ENCODE peak calls at places on chromosomes 6 and 20, in nine cellular contexts. I, H, E, V, L, D, U, Y and B are unnamed samples.

GRCh38 chr6:1372690-1373089 is 16.7 kb upstream of the FOXF2 start:
- DNase-seq in I (no peak), H (no peak), E (no peak), V (no peak), L (no peak), D (no peak), U (no peak), Y (no peak), B (no peak)

GRCh38 chr6:91505199-91505598 is 918.3 kb upstream of the MAP3K7 start:
- DNase-seq in I (no peak), H (no peak), E (no peak), V (no peak), L (no peak), D (no peak), U (no peak), Y (no peak), B (no peak)

GRCh38 chr6:130840050-130840449 is 12.8 kb downstream of the SMLR1 start:
- DNase-seq in I (peak; percentile 55), H (no peak), E (no peak), V (no peak), L (no peak), D (no peak), U (no peak), Y (no peak), B (no peak)

GRCh38 chr6:32075781-32076494 is 33.2 kb downstream of the TNXB start:
- DNase-seq in I (no peak), H (no peak), E (no peak), V (no peak), L (no peak), D (no peak), U (no peak), Y (no peak), B (no peak)

GRCh38 chr6:33692760-33693158 is 18.7 kb downstream of the UQCC2 start:
- DNase-seq in I (no peak), H (peak; percentile 35), E (peak; percentile 45), V (peak; percentile 77), L (no peak), D (no peak), U (peak; percentile 28), Y (peak; percentile 60), B (peak; percentile 67)

GRCh38 chr6:2872417-2873358 is 30.4 kb downstream of the SERPINB9 start:
- DNase-seq in I (no peak), H (no peak), E (no peak), V (no peak), L (no peak), D (no peak), U (no peak), Y (no peak), B (no peak)

GRCh38 chr20:57780398-57780797 is 70.6 kb upstream of the PMEPA1 start:
- DNase-seq in I (no peak), H (no peak), E (no peak), V (no peak), L (no peak), D (no peak), U (no peak), Y (no peak), B (no peak)

GRCh38 chr20:59192533-59192896 is 28.9 kb downstream of the ZNF831 start:
- DNase-seq in I (no peak), H (peak; percentile 9), E (no peak), V (no peak), L (no peak), D (no peak), U (no peak), Y (no peak), B (no peak)

GRCh38 chr6:137084090-137084489 is 39.3 kb upstream of the IL20RA start:
- DNase-seq in I (no peak), H (no peak), E (no peak), V (no peak), L (no peak), D (no peak), U (no peak), Y (no peak), B (no peak)

GRCh38 chr20:34570859-34571306 is 12.4 kb downstream of the MAP1LC3A start:
- DNase-seq in I (no peak), H (no peak), E (no peak), V (no peak), L (no peak), D (no peak), U (peak; percentile 86), Y (peak; percentile 88), B (no peak)

GRCh38 chr6:150334790-150335783 is 33.7 kb upstream of the IYD start:
- DNase-seq in I (peak; percentile 9), H (peak; percentile 64), E (no peak), V (peak; percentile 47), L (no peak), D (peak; percentile 59), U (peak; percentile 69), Y (peak; percentile 80), B (peak; percentile 44)

GRCh38 chr6:15081437-15081836 is 164.4 kb upstream of the JARID2 start:
- DNase-seq in I (no peak), H (no peak), E (no peak), V (no peak), L (no peak), D (no peak), U (no peak), Y (no peak), B (no peak)

GRCh38 chr20:35661013-35661412 is 3.7 kb downstream of the CPNE1 start:
- DNase-seq in I (peak; percentile 22), H (no peak), E (no peak), V (peak; percentile 49), L (no peak), D (no peak), U (peak; percentile 59), Y (no peak), B (no peak)

GRCh38 chr6:155389130-155389529 is 66.5 kb downstream of the NOX3 start:
- DNase-seq in I (no peak), H (no peak), E (no peak), V (no peak), L (no peak), D (no peak), U (peak; percentile 34), Y (no peak), B (no peak)

GRCh38 chr6:44234101-44235090 is 11.0 kb downstream of the SLC29A1 start:
- DNase-seq in I (no peak), H (peak; percentile 61), E (peak; percentile 87), V (no peak), L (peak; percentile 90), D (peak; percentile 87), U (peak; percentile 87), Y (peak; percentile 65), B (peak; percentile 71)

DNA sequence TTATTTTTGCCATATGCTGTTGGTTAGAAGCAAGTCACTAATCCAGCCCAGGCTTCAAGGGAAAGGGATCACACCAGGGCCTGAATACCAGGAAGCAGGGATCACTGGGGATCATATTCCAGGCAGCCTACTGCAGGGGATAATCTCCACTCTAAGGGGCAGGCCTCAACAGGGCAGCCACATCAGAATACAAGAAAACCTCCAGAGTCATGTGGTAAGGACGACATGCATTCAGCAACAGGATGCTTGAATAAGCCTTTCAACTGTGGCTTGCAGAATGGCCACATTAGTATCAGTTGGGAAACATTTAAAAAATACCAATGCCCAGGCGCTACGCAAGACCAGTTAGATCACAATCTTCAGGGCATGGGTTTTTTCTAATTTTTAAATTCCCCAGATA is 109.1 kb downstream of the LY86 start:
- DNase-seq in I (no peak), H (no peak), E (no peak), V (no peak), L (no peak), D (peak; percentile 53), U (no peak), Y (no peak), B (peak; percentile 57)
- H3K36me3 ChIP-seq in I (no peaks in the 10 kb centered on the region), H (no peaks in the 10 kb centered on the region), E (no peaks in the 10 kb centered on the region), V (no peaks in the 10 kb centered on the region), L (no peaks in the 10 kb centered on the region), D (no peaks in the 10 kb centered on the region), U (no peaks in the 10 kb centered on the region), Y (no peaks in the 10 kb centered on the region), B (no peaks in the 10 kb centered on the region)

GRCh38 chr6:104943781-104944180 is 13.1 kb upstream of the LIN28B start:
- DNase-seq in I (peak; percentile 11), H (no peak), E (no peak), V (no peak), L (no peak), D (peak; percentile 71), U (peak; percentile 21), Y (peak; percentile 32), B (no peak)

GRCh38 chr6:104940881-104941693 is 15.8 kb upstream of the LIN28B start:
- DNase-seq in I (no peak), H (peak; percentile 29), E (peak; percentile 57), V (peak; percentile 52), L (no peak), D (peak; percentile 94), U (peak; percentile 36), Y (no peak), B (no peak)

GRCh38 chr6:104936766-104937535 is 20.0 kb upstream of the LIN28B start:
- DNase-seq in I (no peak), H (no peak), E (no peak), V (no peak), L (no peak), D (no peak), U (no peak), Y (no peak), B (no peak)

GRCh38 chr6:104941694-104942177 is 15.2 kb upstream of the LIN28B start:
- DNase-seq in I (no peak), H (no peak), E (no peak), V (no peak), L (no peak), D (peak; percentile 34), U (no peak), Y (no peak), B (no peak)

DNA sequence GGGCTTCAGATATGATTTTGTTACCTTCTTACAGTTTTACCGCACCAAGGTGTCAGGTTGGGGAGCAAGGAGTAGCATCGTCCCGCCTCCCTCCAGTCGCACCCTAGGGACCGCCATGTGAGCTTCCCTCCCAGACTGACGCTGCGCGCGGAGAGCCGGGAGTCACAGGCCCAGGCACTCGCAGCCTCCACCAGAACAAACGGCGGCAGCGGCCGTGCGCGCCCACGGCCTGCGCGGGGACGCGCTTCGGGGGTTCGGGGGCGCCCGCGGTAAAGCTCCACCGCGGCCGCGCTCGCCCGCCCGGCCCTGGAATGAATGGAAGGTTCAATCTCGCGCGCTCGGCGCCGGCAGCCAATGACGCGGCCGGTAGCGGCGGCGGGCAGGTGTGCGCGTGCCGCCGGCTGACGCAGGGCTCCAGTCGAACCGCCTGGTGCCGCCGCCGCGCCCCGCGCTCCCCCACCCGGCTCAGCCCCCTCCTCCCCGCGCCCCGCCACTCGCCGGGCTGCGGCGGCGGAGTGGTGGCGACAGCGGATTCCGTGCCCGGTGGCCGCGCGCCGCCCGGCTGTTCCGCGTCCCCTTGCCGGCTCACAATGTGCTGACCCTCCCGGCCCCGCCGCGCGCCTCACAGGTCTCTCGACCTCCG is 16.5 kb upstream of the LIN28B start:
- DNase-seq in I (no peak), H (no peak), E (peak; percentile 63), V (no peak), L (no peak), D (peak; percentile 95), U (no peak), Y (no peak), B (no peak)
- H3K27me3 ChIP-seq in I (no peaks in the 10 kb centered on the region), H (peaks cover 12% of the 10 kb centered on the region), E (peaks cover 4% of the 10 kb centered on the region), V (peaks cover 32% of the 10 kb centered on the region), L (peaks cover 100% of the 10 kb centered on the region), D (no peaks in the 10 kb centered on the region), U (peaks cover 16% of the 10 kb centered on the region), Y (peaks cover 25% of the 10 kb centered on the region), B (peaks cover 87% of the 10 kb centered on the region)

GRCh38 chr20:47509685-47510084 is 8.0 kb downstream of the NCOA3 start:
- DNase-seq in I (no peak), H (no peak), E (no peak), V (no peak), L (no peak), D (no peak), U (no peak), Y (no peak), B (no peak)
- H3K27ac ChIP-seq in I (no peak overlapping the region), H (no peak overlapping the region), E (no peak overlapping the region), V (no peak overlapping the region), L (no peak overlapping the region), D (no peak overlapping the region), U (no peak overlapping the region), Y (no peak overlapping the region), B (no peak overlapping the region)

GRCh38 chr6:147341486-147341885 is 137.3 kb downstream of the STXBP5 start:
- DNase-seq in I (no peak), H (peak; percentile 84), E (no peak), V (no peak), L (no peak), D (no peak), U (no peak), Y (no peak), B (peak; percentile 77)
- H3K36me3 ChIP-seq in I (no peaks in the 10 kb centered on the region), H (no peaks in the 10 kb centered on the region), E (peaks cover 4% of the 10 kb centered on the region), V (peaks cover 16% of the 10 kb centered on the region), L (peaks cover 16% of the 10 kb centered on the region), D (peaks cover 2% of the 10 kb centered on the region), U (peaks cover 2% of the 10 kb centered on the region), Y (peaks cover 3% of the 10 kb centered on the region), B (peaks cover 26% of the 10 kb centered on the region)